ENCODE peak calls at places on chromosomes 4 and X, in four cellular contexts. H is GM10248; A is T-helper 9 cell; R is activated CD4-positive, alpha-beta T cell treated with anti-CD3 and anti-CD28 coated beads, Interleukin-2, amount 50 U/mL, for 24 hours. S is an unnamed sample.

GRCh38 chrX:40299502-40300118 is 201.9 kb upstream of the BCOR start:
- DNase-seq in H (peak), A (no peak), R (no peak), S (peak)

GRCh38 chr4:5568336-5568735 is 140.0 kb downstream of the EVC2 start:
- DNase-seq in H (no peak), A (no peak), R (no peak), S (no peak)

GRCh38 chrX:30275498-30275897 is 28.6 kb downstream of the MAGEB1 start:
- DNase-seq in H (no peak), A (no peak), R (no peak), S (no peak)

GRCh38 chrX:84123585-84123984 is 64.4 kb downstream of the RPS6KA6 start:
- DNase-seq in H (no peak), A (no peak), R (no peak), S (no peak)

GRCh38 chr4:133150643-133151300 is 1.7 kb downstream of the PCDH10 start:
- DNase-seq in H (peak), A (no peak), R (no peak), S (no peak)

GRCh38 chr4:16636911-16637630 is 261.4 kb downstream of the LDB2 start:
- DNase-seq in H (no peak), A (no peak), R (no peak), S (no peak)

GRCh38 chr4:71772592-71772991 is 11.3 kb downstream of the GC start:
- DNase-seq in H (no peak), A (no peak), R (no peak), S (no peak)

GRCh38 chr4:180099962-180100361 is 2143.2 kb upstream of the TENM3 start:
- DNase-seq in H (no peak), A (no peak), R (no peak), S (no peak)

GRCh38 chrX:120485562-120486520 is 16.7 kb upstream of the LAMP2 start:
- DNase-seq in H (peak), A (peak), R (peak), S (peak)

GRCh38 chr4:144355809-144356757 is 215.6 kb upstream of the GYPA start:
- DNase-seq in H (peak), A (no peak), R (no peak), S (no peak)

GRCh38 chr4:14958436-14958835 is 43.8 kb upstream of the CPEB2 start:
- DNase-seq in H (no peak), A (no peak), R (no peak), S (no peak)

GRCh38 chrX:70301716-70302115 is 11.8 kb downstream of the KIF4A start:
- DNase-seq in H (no peak), A (no peak), R (no peak), S (no peak)

GRCh38 chrX:6644411-6644810 is 109.5 kb upstream of the VCX3A start:
- DNase-seq in H (no peak), A (no peak), R (no peak), S (no peak)

GRCh38 chrX:132433551-132433950 is 55.3 kb downstream of the MBNL3 start:
- DNase-seq in H (no peak), A (no peak), R (no peak), S (no peak)

GRCh38 chr4:113003841-113004240 is 45.6 kb upstream of the ANK2 start:
- DNase-seq in H (no peak), A (no peak), R (no peak), S (no peak)

GRCh38 chr4:119300072-119300387 is 21.9 kb downstream of the FABP2 start:
- DNase-seq in H (no peak), A (peak), R (peak), S (no peak)

GRCh38 chrX:49163555-49164419 is 1.2 kb downstream of the MAGIX start:
- DNase-seq in H (peak), A (peak), R (peak), S (peak)

GRCh38 chr4:42172921-42173320 is 20.5 kb upstream of the BEND4 start:
- DNase-seq in H (no peak), A (no peak), R (no peak), S (no peak)

GRCh38 chrX:110733166-110733565 is 62.5 kb downstream of the CHRDL1 start:
- DNase-seq in H (no peak), A (no peak), R (no peak), S (no peak)

GRCh38 chrX:69000857-69001256 is 164.4 kb downstream of the PJA1 start:
- DNase-seq in H (no peak), A (no peak), R (no peak), S (no peak)

GRCh38 chrX:67604979-67605703 is 61.3 kb downstream of the AR start:
- DNase-seq in H (no peak), A (no peak), R (no peak), S (no peak)

GRCh38 chr4:656651-657337 is 17.3 kb downstream of the ATP5ME start:
- DNase-seq in H (no peak), A (no peak), R (no peak), S (no peak)

S was measured in effector memory CD4-positive, alpha-beta T cell.